ENCODE peak calls at places on chromosome 18, in six cellular contexts. M, A, O, F, L and S are unnamed samples.
A peak's percentile ranks its signal among the peaks of the same experiment; 100 is the strongest.

GRCh38 chr18:45993441-45993840 is 26.3 kb upstream of the EPG5 start:
- DNase-seq in M (no peak), A (no peak), O (no peak), F (peak; percentile 86), L (no peak), S (no peak)

GRCh38 chr18:54220406-54220805 is 4.1 kb downstream of the MBD2 start:
- DNase-seq in M (no peak), A (no peak), O (no peak), F (no peak), L (no peak), S (no peak)

GRCh38 chr18:75350440-75350839 is 77.1 kb downstream of the SMIM21 start:
- DNase-seq in M (no peak), A (no peak), O (no peak), F (peak; percentile 68), L (no peak), S (no peak)

GRCh38 chr18:58732471-58732870 is 61.2 kb downstream of the MALT1 start:
- DNase-seq in M (no peak), A (no peak), O (no peak), F (no peak), L (no peak), S (no peak)

GRCh38 chr18:32696376-32696775 is 76.4 kb downstream of the KLHL14 start:
- DNase-seq in M (no peak), A (no peak), O (no peak), F (no peak), L (no peak), S (no peak)

GRCh38 chr18:73503326-73503725 is 635.5 kb upstream of the NETO1 start:
- DNase-seq in M (no peak), A (no peak), O (no peak), F (peak; percentile 3), L (no peak), S (no peak)

GRCh38 chr18:48777026-48777736 is 173.6 kb downstream of the SMAD7 start:
- DNase-seq in M (peak; percentile 29), A (peak; percentile 44), O (peak; percentile 27), F (no peak), L (peak; percentile 72), S (no peak)

GRCh38 chr18:45168883-45169585 is 446.2 kb upstream of the SLC14A2 start:
- DNase-seq in M (no peak), A (no peak), O (no peak), F (peak; percentile 83), L (no peak), S (no peak)

GRCh38 chr18:34493099-34493544 is 217.0 kb upstream of the DTNA start:
- DNase-seq in M (peak; percentile 86), A (peak; percentile 86), O (peak; percentile 83), F (peak; percentile 82), L (peak; percentile 74), S (peak; percentile 97)

GRCh38 chr18:48657446-48658120 is 118.8 kb downstream of the CTIF start:
- DNase-seq in M (no peak), A (peak; percentile 81), O (no peak), F (no peak), L (no peak), S (no peak)

GRCh38 chr18:1487457-1487856 is 582.8 kb downstream of the ADCYAP1 start:
- DNase-seq in M (no peak), A (no peak), O (no peak), F (no peak), L (no peak), S (no peak)

GRCh38 chr18:75208836-75209128 is 157 bp downstream of the PTGR3 start:
- DNase-seq in M (no peak), A (no peak), O (no peak), F (no peak), L (peak; percentile 57), S (no peak)

GRCh38 chr18:23900979-23901378 is 113.6 kb upstream of the TTC39C start:
- DNase-seq in M (no peak), A (no peak), O (no peak), F (peak; percentile 46), L (no peak), S (no peak)

GRCh38 chr18:48122816-48123215 is 192.4 kb upstream of the SMAD2 start:
- DNase-seq in M (no peak), A (no peak), O (no peak), F (no peak), L (no peak), S (no peak)

GRCh38 chr18:58269931-58270330 is 225.9 kb downstream of the NEDD4L start:
- DNase-seq in M (no peak), A (no peak), O (no peak), F (no peak), L (no peak), S (no peak)

GRCh38 chr18:56162316-56162715 is 476.1 kb downstream of the TXNL1 start:
- DNase-seq in M (peak; percentile 39), A (no peak), O (no peak), F (no peak), L (no peak), S (no peak)

GRCh38 chr18:13989209-13989608 is 73.9 kb upstream of the MC2R start:
- DNase-seq in M (no peak), A (no peak), O (no peak), F (no peak), L (no peak), S (no peak)

GRCh38 chr18:61435064-61435652 is 101.9 kb downstream of the CDH20 start:
- DNase-seq in M (peak; percentile 3), A (no peak), O (no peak), F (no peak), L (no peak), S (peak; percentile 1)

GRCh38 chr18:59308201-59309014 is 10.0 kb downstream of the CPLX4 start:
- DNase-seq in M (peak; percentile 28), A (peak; percentile 45), O (peak; percentile 72), F (peak; percentile 18), L (peak; percentile 83), S (peak; percentile 64)

GRCh38 chr18:36149514-36150289 is 20.0 kb downstream of the ELP2 start:
- DNase-seq in M (peak; percentile 33), A (no peak), O (no peak), F (no peak), L (no peak), S (no peak)

GRCh38 chr18:64053246-64053645 is 83.4 kb downstream of the SERPINB8 start:
- DNase-seq in M (no peak), A (no peak), O (no peak), F (no peak), L (no peak), S (no peak)

GRCh38 chr18:38011446-38011845 is 445.8 kb upstream of the CELF4 start:
- DNase-seq in M (no peak), A (no peak), O (no peak), F (no peak), L (no peak), S (no peak)

GRCh38 chr18:56096861-56097260 is 508.9 kb upstream of the TCF4 start:
- DNase-seq in M (no peak), A (no peak), O (no peak), F (no peak), L (no peak), S (no peak)

GRCh38 chr18:48045744-48046143 is 115.3 kb upstream of the SMAD2 start:
- DNase-seq in M (no peak), A (no peak), O (no peak), F (no peak), L (no peak), S (no peak)

GRCh38 chr18:51953521-51953920 is 386.5 kb upstream of the DCC start:
- DNase-seq in M (no peak), A (no peak), O (no peak), F (no peak), L (no peak), S (no peak)

GRCh38 chr18:7207366-7207765 is 23.5 kb upstream of the LRRC30 start:
- DNase-seq in M (no peak), A (no peak), O (no peak), F (no peak), L (no peak), S (no peak)

GRCh38 chr18:21241224-21242131 is 554 bp upstream of the GREB1L start:
- DNase-seq in M (no peak), A (no peak), O (no peak), F (no peak), L (peak; percentile 31), S (no peak)

GRCh38 chr18:61965306-61965705 is 72.5 kb upstream of the RNF152 start:
- DNase-seq in M (no peak), A (no peak), O (no peak), F (peak; percentile 37), L (no peak), S (no peak)

GRCh38 chr18:25873833-25874232 is 216.6 kb downstream of the SS18 start:
- DNase-seq in M (no peak), A (no peak), O (no peak), F (peak; percentile 2), L (no peak), S (no peak)

GRCh38 chr18:61679836-61680235 is 213.0 kb downstream of the RNF152 start:
- DNase-seq in M (no peak), A (no peak), O (no peak), F (no peak), L (no peak), S (no peak)

GRCh38 chr18:36392888-36393287 is 95.4 kb downstream of the FHOD3 start:
- DNase-seq in M (no peak), A (no peak), O (no peak), F (no peak), L (no peak), S (no peak)

GRCh38 chr18:58117685-58118403 is 73.8 kb downstream of the NEDD4L start:
- DNase-seq in M (no peak), A (no peak), O (no peak), F (peak; percentile 98), L (no peak), S (peak; percentile 75)

GRCh38 chr18:50158866-50159653 is 35.9 kb downstream of the MYO5B start:
- DNase-seq in M (no peak), A (no peak), O (no peak), F (no peak), L (no peak), S (peak; percentile 83)

GRCh38 chr18:73670536-73670935 is 477.1 kb downstream of the FBXO15 start:
- DNase-seq in M (no peak), A (no peak), O (no peak), F (no peak), L (no peak), S (no peak)

GRCh38 chr18:12782521-12782920 is 79.7 kb downstream of the PSMG2 start:
- DNase-seq in M (no peak), A (no peak), O (no peak), F (no peak), L (no peak), S (no peak)

GRCh38 chr18:38368886-38369285 is 803.3 kb upstream of the CELF4 start:
- DNase-seq in M (no peak), A (no peak), O (no peak), F (no peak), L (no peak), S (no peak)